ENCODE peak calls at places on chromosomes 16 and 17, in four cellular contexts. L, Z, F and G are unnamed samples. For H3K27me3, the result is how much of the 10 kb centered on the place peaks cover.

GRCh38 chr17:50123649-50124349 is 6.2 kb downstream of the SAMD14 start:
- DNase-seq in Z (no peak), L (no peak), F (no peak), G (no peak)

GRCh38 chr16:608019-608418 is 18.2 kb downstream of the RAB40C start:
- DNase-seq in F (no peak), Z (no peak), L (no peak), G (no peak)

GRCh38 chr17:4679652-4680051 is 24.3 kb downstream of the PELP1 start:
- DNase-seq in F (no peak), L (no peak), Z (no peak), G (peak)

GRCh38 chr17:28041844-28042656 is 427 bp upstream of the NLK start:
- DNase-seq in L (no peak), Z (no peak), F (no peak), G (no peak)

GRCh38 chr16:19382887-19383816 is 34.5 kb upstream of the TMC5 start:
- DNase-seq in F (no peak), L (no peak), Z (no peak), G (no peak)

GRCh38 chr16:8998114-8998513 is 34.4 kb upstream of the USP7 start:
- DNase-seq in Z (no peak), F (no peak), L (no peak), G (peak)

GRCh38 chr17:81176656-81177055 is 10.6 kb upstream of the AATK start:
- DNase-seq in L (no peak), Z (no peak), F (no peak), G (no peak)

GRCh38 chr16:31402687-31403086 is 9.6 kb downstream of the ITGAD start:
- DNase-seq in L (no peak), F (no peak), Z (no peak), G (peak)

GRCh38 chr16:68754117-68754792 is 17.2 kb downstream of the CDH1 start:
- DNase-seq in L (no peak), Z (peak), F (no peak), G (no peak)

GRCh38 chr17:38898812-38899348 is 26.5 kb upstream of the LASP1NB start:
- DNase-seq in L (no peak), Z (peak), F (peak), G (no peak)

GRCh38 chr17:38711792-38712571 is 6.9 kb downstream of the MLLT6 start:
- DNase-seq in F (no peak), Z (no peak), L (no peak), G (no peak)

GRCh38 chr17:77523562-77523961 is 382.8 kb downstream of the SEC14L1 start:
- DNase-seq in L (no peak), Z (no peak), F (no peak), G (no peak)

GRCh38 chr17:69539781-69540319 is 125.4 kb downstream of the MAP2K6 start:
- DNase-seq in L (no peak), Z (peak), F (no peak), G (peak)

GRCh38 chr17:7042507-7043194 is 1.2 kb downstream of the SLC16A11 start:
- DNase-seq in F (no peak), Z (no peak), L (no peak), G (no peak)

GRCh38 chr17:42118545-42118944 is 2.6 kb downstream of the KAT2A start:
- DNase-seq in Z (no peak), F (peak), L (no peak), G (no peak)

GRCh38 chr17:76485569-76485968 is 15.7 kb downstream of the RHBDF2 start:
- DNase-seq in Z (no peak), L (peak), F (no peak), G (no peak)

GRCh38 chr17:8062435-8062806 is 23.6 kb downstream of the ALOX15B start:
- DNase-seq in Z (peak), F (no peak), L (no peak), G (no peak)
- H3K27me3 ChIP-seq in Z (under half), F (half or more), L (under half), G (half or more)

DNA sequence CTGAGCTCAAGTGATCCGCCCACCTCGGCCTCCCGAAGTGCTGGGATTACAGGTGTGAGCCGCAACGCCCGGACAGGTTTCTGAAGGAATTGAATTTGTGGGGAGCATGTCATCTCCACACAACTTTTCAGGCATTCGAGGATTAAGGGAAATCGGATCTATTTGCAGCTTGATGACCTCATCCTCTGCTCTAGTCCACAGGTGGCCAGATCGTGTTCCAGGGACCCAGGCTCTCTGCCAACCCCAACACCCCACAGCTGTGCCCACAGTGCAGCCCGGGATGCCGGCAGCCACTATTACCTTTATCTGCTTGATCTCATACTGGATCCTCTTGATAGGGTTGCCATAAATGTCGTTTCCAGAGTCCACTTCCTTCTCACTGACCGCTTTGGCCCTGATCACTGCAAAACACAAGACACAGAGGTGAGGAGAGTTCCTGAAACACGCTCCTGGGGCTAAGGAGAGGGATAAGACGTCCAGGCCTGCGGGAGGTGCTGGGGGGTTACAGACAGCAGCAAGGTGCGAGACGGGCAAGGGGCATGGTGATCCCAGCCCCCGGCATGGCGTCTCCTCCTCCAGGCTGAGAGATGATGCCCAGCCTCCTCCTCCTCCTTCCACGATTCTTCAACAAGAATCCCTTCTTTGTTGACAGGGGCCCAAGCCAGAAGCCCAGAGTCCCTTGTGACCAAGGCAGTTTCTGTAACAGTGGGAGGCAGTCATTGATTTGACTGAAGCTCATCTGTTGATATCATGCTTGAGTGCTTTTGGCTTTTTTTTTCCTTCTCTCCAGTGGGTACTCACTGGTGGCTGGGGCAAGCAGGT is 29.3 kb downstream of the CEP295NL start:
- DNase-seq in L (no peak), Z (no peak), F (no peak), G (peak)
- H3K27ac ChIP-seq in L (peak), Z (no peak), F (no peak), G (no peak)

GRCh38 chr17:82616021-82616703 is 32.1 kb downstream of the WDR45B start:
- DNase-seq in Z (no peak), L (no peak), F (no peak), G (no peak)

GRCh38 chr17:82614095-82614631 is 34.1 kb downstream of the WDR45B start:
- DNase-seq in Z (no peak), L (no peak), F (no peak), G (no peak)

GRCh38 chr17:82611140-82612058 is 36.8 kb downstream of the WDR45B start:
- DNase-seq in Z (no peak), L (no peak), F (no peak), G (peak)

GRCh38 chr17:82615084-82616020 is 32.9 kb downstream of the WDR45B start:
- DNase-seq in Z (no peak), L (no peak), F (no peak), G (no peak)

DNA sequence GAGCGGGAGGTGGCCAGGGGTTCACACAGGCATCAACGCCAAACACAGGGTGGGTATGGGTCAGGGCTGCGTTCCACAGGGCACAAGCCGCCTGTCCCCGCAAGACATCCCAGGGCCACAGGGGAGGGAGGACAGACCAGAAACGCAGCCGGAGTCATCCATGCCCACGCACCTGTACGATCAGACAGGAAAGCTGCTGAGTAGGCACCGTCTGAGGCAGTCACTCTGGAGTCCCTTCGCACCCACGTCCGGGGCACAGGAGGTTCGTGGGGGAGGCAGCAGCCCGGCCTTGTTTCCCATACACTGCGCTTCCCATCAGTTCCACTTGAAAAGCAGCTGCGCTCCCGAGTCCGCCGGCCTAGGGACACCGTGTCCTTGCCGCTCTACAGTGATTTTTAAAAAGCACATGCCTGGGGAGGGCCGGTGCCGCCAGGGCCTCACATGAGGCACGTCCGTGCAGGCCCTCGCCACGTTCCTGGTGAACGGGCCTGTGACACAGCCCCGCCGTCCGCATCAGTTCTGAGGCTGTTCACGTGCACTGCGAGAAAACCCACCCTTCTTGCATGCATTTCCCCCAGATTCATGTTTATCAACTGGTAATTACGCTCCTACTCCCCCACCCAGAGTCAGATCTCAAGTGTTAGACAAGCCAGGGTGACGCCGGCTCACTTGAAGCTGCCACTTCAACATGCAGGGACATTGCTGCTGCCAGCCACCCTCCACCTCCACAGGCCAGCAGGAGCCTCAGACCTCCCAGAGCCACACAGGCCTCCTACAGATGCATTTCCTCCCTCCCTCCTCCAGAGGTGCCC is 34.8 kb downstream of the WDR45B start:
- DNase-seq in Z (no peak), F (no peak), L (no peak), G (peak)
- TF ChIP-seq CTCF in Z (no peak), F (no peak), L (no peak), G (no peak)

GRCh38 chr16:86283944-86284343 is 226.4 kb upstream of the FOXF1 start:
- DNase-seq in Z (peak), L (no peak), F (no peak), G (no peak)

GRCh38 chr16:86285938-86286921 is 224.1 kb upstream of the FOXF1 start:
- DNase-seq in F (no peak), Z (peak), L (no peak), G (no peak)

GRCh38 chr16:86287641-86288201 is 222.6 kb upstream of the FOXF1 start:
- DNase-seq in F (no peak), L (no peak), Z (peak), G (no peak)

GRCh38 chr16:86286991-86287640 is 223.2 kb upstream of the FOXF1 start:
- DNase-seq in F (no peak), Z (peak), L (no peak), G (no peak)

GRCh38 chr16:86285421-86285820 is 224.9 kb upstream of the FOXF1 start:
- DNase-seq in Z (peak), F (no peak), L (no peak), G (no peak)
- H3K27me3 ChIP-seq in Z (under half), F (half or more), L (under half), G (under half)

DNA sequence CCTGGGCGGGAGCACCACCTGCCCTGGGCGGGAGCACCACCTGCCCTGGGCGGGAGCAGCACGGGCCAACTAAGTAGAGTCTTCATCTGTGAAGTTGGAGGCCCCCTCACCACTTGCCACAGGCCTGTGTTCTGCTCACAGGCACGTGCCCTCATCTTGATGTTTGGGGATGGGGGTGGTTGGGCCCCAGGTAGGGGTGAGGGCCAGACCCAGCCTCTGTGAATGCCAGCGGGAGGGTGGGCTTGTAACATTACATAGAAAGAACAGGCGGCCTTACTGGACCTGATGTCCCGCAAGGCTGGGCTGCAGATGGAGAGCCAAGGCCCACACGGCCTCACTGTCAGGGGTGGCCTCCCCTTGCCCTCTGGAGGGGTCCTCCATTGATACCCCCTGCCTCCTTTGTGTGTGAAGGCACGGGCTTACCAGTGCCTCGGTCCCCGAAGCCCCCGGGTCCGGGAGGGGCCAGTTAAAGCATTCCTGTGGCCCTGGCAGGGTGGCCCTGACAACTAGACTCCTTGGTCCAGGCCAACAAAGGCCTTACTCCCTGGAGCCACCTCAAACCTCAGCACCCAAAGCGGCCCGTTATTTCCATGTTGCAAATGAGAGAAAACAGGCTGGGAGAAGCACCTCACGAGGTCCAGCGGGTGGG is 1.1 kb upstream of the SLC16A3 start:
- DNase-seq in L (no peak), Z (no peak), F (no peak), G (no peak)
- H3K27ac ChIP-seq in L (peak), Z (peak), F (peak), G (no peak)

DNA sequence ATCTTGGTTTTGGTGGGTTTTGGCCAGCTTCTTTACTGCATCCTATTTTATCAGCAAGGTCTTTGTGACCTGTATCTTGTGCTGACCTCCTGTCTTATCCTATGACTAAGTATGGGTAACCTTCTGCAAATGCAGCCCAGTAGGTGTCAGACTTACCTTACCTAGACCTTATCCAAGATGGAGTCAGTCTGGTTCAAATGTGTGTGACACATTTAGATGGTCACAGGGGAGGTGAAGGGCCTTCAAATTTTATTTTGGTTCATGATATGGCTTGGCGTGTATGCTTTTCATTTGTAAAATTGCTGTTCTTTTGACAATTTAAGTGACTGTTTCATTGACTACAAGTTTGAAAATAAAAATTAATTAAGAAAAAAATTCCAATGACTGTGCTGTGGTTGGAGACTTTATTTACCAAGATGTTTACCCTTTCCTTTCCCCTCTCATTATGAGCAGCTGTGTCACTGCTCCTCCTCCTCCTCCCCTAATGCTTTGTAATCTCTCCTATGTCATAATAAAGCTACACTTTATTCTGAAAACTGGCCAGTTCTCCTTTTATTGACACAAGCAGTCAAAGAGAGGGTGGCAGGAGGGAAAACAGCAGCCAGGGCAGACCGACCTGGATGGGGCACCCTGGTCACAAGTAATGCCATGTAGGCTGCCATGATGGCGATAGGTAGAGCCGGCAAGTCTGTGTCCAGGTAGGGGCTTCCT is 49.4 kb downstream of the TNFRSF13B start:
- DNase-seq in Z (no peak), F (no peak), L (no peak), G (no peak)
- TF ChIP-seq CTCF in Z (no peak), F (no peak), L (no peak), G (peak)

GRCh38 chr16:57670206-57670605 is 2.1 kb downstream of the ADGRG3 start:
- DNase-seq in F (no peak), L (no peak), Z (no peak), G (no peak)

GRCh38 chr16:57669476-57670162 is 1.5 kb downstream of the ADGRG3 start:
- DNase-seq in F (no peak), L (no peak), Z (no peak), G (no peak)

GRCh38 chr16:57675752-57676623 is 7.9 kb downstream of the ADGRG3 start:
- DNase-seq in L (no peak), Z (no peak), F (no peak), G (no peak)

GRCh38 chr16:57672416-57672815 is 4.3 kb downstream of the ADGRG3 start:
- DNase-seq in Z (no peak), L (no peak), F (no peak), G (no peak)

DNA sequence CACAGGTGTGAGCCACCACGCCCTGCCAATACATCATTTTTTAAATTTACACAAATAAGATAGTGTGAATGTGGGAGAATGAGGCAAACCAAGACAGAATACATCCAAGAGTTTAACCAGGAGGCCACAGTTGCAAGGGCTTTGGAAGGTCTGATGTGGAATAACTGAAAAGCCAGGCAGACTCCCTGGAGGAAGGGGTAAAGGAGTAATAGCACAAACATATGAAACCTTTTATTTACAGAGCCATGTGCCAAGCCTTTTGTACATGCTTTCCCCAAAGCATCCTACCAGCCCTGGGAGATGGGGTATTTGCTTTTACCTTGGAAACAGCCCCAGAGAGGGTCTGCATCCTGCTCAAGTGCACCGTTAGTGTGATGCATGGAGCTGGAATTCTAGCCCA is 4.7 kb downstream of the ADGRG3 start:
- DNase-seq in L (no peak), Z (no peak), F (no peak), G (no peak)
- H3K27me3 ChIP-seq in L (under half), Z (under half), F (under half), G (under half)

DNA sequence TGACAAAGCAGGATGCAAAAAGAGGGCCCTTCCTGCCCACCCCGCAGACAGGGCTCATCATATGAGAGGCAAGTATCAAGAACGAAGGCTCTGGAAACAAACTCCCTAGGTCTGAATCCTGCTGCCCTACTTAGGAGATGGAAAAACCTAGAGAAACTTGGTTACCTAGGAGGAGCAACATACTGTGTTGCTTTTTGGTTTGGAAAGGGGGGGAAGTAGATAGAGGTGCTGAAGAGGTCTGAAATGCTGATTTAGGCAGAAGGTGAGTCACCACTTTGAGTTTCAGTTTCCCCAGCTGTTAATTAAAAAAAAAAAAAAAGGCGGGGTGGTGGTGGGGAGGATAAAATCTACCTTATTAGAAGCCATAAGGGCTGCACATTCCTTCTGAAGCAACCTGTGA is 1.5 kb downstream of the N4BP1 start:
- DNase-seq in L (no peak), Z (no peak), F (no peak), G (peak)
- H3K27ac ChIP-seq in L (no peak), Z (peak), F (peak), G (peak)

GRCh38 chr17:79188048-79188447 is 113.4 kb downstream of the ENGASE start:
- DNase-seq in F (no peak), L (no peak), Z (no peak), G (no peak)
- TF ChIP-seq CTCF in F (no peak), L (peak), Z (peak), G (peak)

GRCh38 chr17:74450231-74450630 is 16.2 kb upstream of the CD300A start:
- DNase-seq in L (no peak), Z (no peak), F (no peak), G (no peak)

GRCh38 chr17:74449773-74450172 is 16.7 kb upstream of the CD300A start:
- DNase-seq in Z (no peak), F (no peak), L (no peak), G (no peak)

GRCh38 chr17:74451557-74451956 is 14.9 kb upstream of the CD300A start:
- DNase-seq in L (no peak), F (no peak), Z (no peak), G (no peak)

GRCh38 chr17:74452027-74452840 is 14.2 kb upstream of the CD300A start:
- DNase-seq in Z (peak), F (no peak), L (no peak), G (no peak)

GRCh38 chr17:74450925-74451403 is 15.5 kb upstream of the CD300A start:
- DNase-seq in Z (no peak), F (no peak), L (no peak), G (no peak)
- H3K27me3 ChIP-seq in Z (under half), F (under half), L (under half), G (under half)